ENCODE peak calls at places on chromosome 13, in four cellular contexts. P is HL-60, L is SJSA1, X is left ventricle myocardium inferior. E is an unnamed sample.

GRCh38 chr13:111296417-111296816 is 24.0 kb upstream of the TEX29 start:
- DNase-seq in P (no peak), L (no peak), X (no peak), E (no peak)

GRCh38 chr13:48235100-48235813 is 2.3 kb downstream of the ITM2B start:
- DNase-seq in P (peak; percentile 58), L (no peak), X (no peak), E (peak; percentile 72)

GRCh38 chr13:77563110-77563509 is 27.6 kb downstream of the SCEL start:
- DNase-seq in P (no peak), L (no peak), X (no peak), E (no peak)

GRCh38 chr13:23722726-23723453 is 152.7 kb downstream of the TNFRSF19 start:
- DNase-seq in P (no peak), L (no peak), X (no peak), E (no peak)

GRCh38 chr13:24232037-24232436 is 71.5 kb downstream of the SPATA13 start:
- DNase-seq in P (no peak), L (no peak), X (no peak), E (no peak)

GRCh38 chr13:113539822-113540221 is 44.7 kb upstream of the TFDP1 start:
- DNase-seq in P (no peak), L (no peak), X (no peak), E (no peak)

GRCh38 chr13:92390217-92390616 is 836.4 kb upstream of the GPC6 start:
- DNase-seq in P (no peak), L (no peak), X (no peak), E (no peak)

GRCh38 chr13:76991796-76992547 is at the start of gene CLN5:
- DNase-seq in P (peak; percentile 98), L (peak; percentile 89), X (peak; percentile 94), E (peak; percentile 91)

GRCh38 chr13:77857810-77858209 is 60.8 kb downstream of the EDNRB start:
- DNase-seq in P (no peak), L (no peak), X (no peak), E (no peak)

GRCh38 chr13:95704510-95704909 is 27.6 kb downstream of the DNAJC3 start:
- DNase-seq in P (no peak), L (no peak), X (no peak), E (no peak)

GRCh38 chr13:95564948-95565347 is 12.4 kb downstream of the CLDN10 start:
- DNase-seq in P (no peak), L (no peak), X (no peak), E (no peak)

GRCh38 chr13:30329009-30329585 is 21.7 kb upstream of the KATNAL1 start:
- DNase-seq in P (no peak), L (no peak), X (no peak), E (no peak)

GRCh38 chr13:27171830-27172494 is 351 bp upstream of the USP12 start:
- DNase-seq in P (peak; percentile 92), L (peak; percentile 88), X (peak; percentile 93), E (peak; percentile 88)

GRCh38 chr13:22285867-22286632 is 615.2 kb downstream of the FGF9 start:
- DNase-seq in P (no peak), L (no peak), X (no peak), E (no peak)

GRCh38 chr13:88031980-88032562 is 360.9 kb downstream of the SLITRK5 start:
- DNase-seq in P (no peak), L (no peak), X (no peak), E (no peak)

GRCh38 chr13:98203641-98204326 is 26.7 kb upstream of the RNF113B start:
- DNase-seq in P (no peak), L (no peak), X (no peak), E (no peak)

GRCh38 chr13:24381539-24382265 is 72.3 kb downstream of the C1QTNF9 start:
- DNase-seq in P (no peak), L (no peak), X (no peak), E (no peak)

GRCh38 chr13:98143601-98144500 is 957 bp downstream of the FARP1 start:
- DNase-seq in P (no peak), L (no peak), X (peak; percentile 20), E (peak; percentile 24)

GRCh38 chr13:48775285-48775684 is 121.6 kb downstream of the CYSLTR2 start:
- DNase-seq in P (no peak), L (no peak), X (no peak), E (no peak)

GRCh38 chr13:49265822-49266221 is 18.1 kb downstream of the CDADC1 start:
- DNase-seq in P (no peak), L (no peak), X (no peak), E (no peak)

GRCh38 chr13:66689628-66690027 is 540.5 kb downstream of the PCDH9 start:
- DNase-seq in P (no peak), L (no peak), X (no peak), E (no peak)

GRCh38 chr13:29619995-29620394 is 24.5 kb upstream of the SLC7A1 start:
- DNase-seq in P (no peak), L (no peak), X (no peak), E (no peak)

GRCh38 chr13:42612021-42612765 is 38.2 kb downstream of the TNFSF11 start:
- DNase-seq in P (no peak), L (no peak), X (no peak), E (no peak)

GRCh38 chr13:71864981-71865857 is 1.8 kb downstream of the DACH1 start:
- DNase-seq in P (peak; percentile 80), L (peak; percentile 35), X (peak; percentile 32), E (no peak)

GRCh38 chr13:21318891-21319532 is 140.1 kb downstream of the ZDHHC20 start:
- DNase-seq in P (no peak), L (no peak), X (no peak), E (no peak)

GRCh38 chr13:75226755-75227435 is 255.1 kb downstream of the TBC1D4 start:
- DNase-seq in P (peak; percentile 33), L (no peak), X (no peak), E (no peak)

GRCh38 chr13:20191902-20192469 is 752 bp downstream of the GJB2 start:
- DNase-seq in P (peak; percentile 33), L (no peak), X (no peak), E (no peak)

GRCh38 chr13:94987869-94988268 is 275.5 kb upstream of the SOX21 start:
- DNase-seq in P (no peak), L (no peak), X (no peak), E (no peak)

GRCh38 chr13:75393839-75394238 is 88.1 kb downstream of the TBC1D4 start:
- DNase-seq in P (no peak), L (no peak), X (no peak), E (no peak)

GRCh38 chr13:98180092-98180491 is 3.0 kb upstream of the RNF113B start:
- DNase-seq in P (no peak), L (no peak), X (no peak), E (no peak)

GRCh38 chr13:25659091-25659502 is 287.3 kb downstream of the ATP8A2 start:
- DNase-seq in P (no peak), L (no peak), X (no peak), E (peak; percentile 65)

GRCh38 chr13:74450976-74451375 is 316.8 kb upstream of the KLF12 start:
- DNase-seq in P (no peak), L (no peak), X (no peak), E (no peak)

GRCh38 chr13:48043789-48044503 is 6.4 kb downstream of the NUDT15 start:
- DNase-seq in P (no peak), L (no peak), X (no peak), E (no peak)

GRCh38 chr13:26328326-26328725 is 74.4 kb downstream of the CDK8 start:
- DNase-seq in P (no peak), L (no peak), X (no peak), E (no peak)

GRCh38 chr13:72113070-72113469 is 246.1 kb upstream of the DACH1 start:
- DNase-seq in P (no peak), L (no peak), X (no peak), E (no peak)

GRCh38 chr13:95150555-95150954 is 150.7 kb downstream of the ABCC4 start:
- DNase-seq in P (no peak), L (no peak), X (no peak), E (no peak)

GRCh38 chr13:28408235-28408848 is 86.6 kb downstream of the FLT1 start:
- DNase-seq in P (peak; percentile 20), L (no peak), X (peak; percentile 56), E (no peak)

GRCh38 chr13:111519041-111519440 is 198.6 kb downstream of the TEX29 start:
- DNase-seq in P (no peak), L (no peak), X (no peak), E (no peak)

GRCh38 chr13:29937379-29937778 is 87.0 kb upstream of the UBL3 start:
- DNase-seq in P (no peak), L (no peak), X (no peak), E (no peak)

GRCh38 chr13:91785435-91786137 is 387.2 kb downstream of the GPC5 start:
- DNase-seq in P (no peak), L (no peak), X (no peak), E (no peak)

GRCh38 chr13:33014291-33014690 is 1.9 kb upstream of the KL start:
- DNase-seq in P (no peak), L (no peak), X (no peak), E (no peak)
- H3K4me3 ChIP-seq in P (no peak overlapping the region), L (no peak overlapping the region), X (no peak overlapping the region), E (no peak overlapping the region)

GRCh38 chr13:36480726-36481485 is 48.6 kb downstream of the CCNA1 start:
- DNase-seq in P (no peak), L (no peak), X (no peak), E (no peak)
- H3K4me3 ChIP-seq in P (no peak overlapping the region), L (no peak overlapping the region), X (no peak overlapping the region), E (no peak overlapping the region)

DNA sequence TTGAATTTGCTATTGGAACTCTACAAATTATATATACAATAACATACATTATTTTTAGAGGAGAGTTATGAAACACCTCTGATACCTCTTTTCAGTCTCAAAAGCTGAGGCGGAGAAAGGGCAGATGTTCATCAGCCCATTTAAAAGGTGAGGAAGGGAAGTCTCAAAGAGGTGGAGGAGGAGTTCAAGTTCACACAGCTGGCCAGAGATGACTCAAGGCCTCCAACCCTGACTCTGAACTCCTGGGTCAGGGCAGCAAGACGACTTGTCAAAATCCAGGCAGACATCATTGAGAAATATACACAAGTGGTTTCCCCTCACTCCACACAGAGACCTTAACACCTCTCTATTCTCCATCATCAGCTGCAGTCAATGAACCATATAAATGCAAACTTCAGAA is 2.1 kb downstream of the SIAH3 start:
- DNase-seq in P (no peak), L (no peak), X (no peak), E (no peak)
- H3K4me3 ChIP-seq in P (no peak overlapping the region), L (no peak overlapping the region), X (no peak overlapping the region), E (no peak overlapping the region)

GRCh38 chr13:109272595-109273325 is 513.6 kb downstream of the IRS2 start:
- DNase-seq in P (no peak), L (peak; percentile 69), X (no peak), E (no peak)
- H3K4me3 ChIP-seq in P (no peak overlapping the region), L (peak overlapping the region; percentile 44), X (no peak overlapping the region), E (no peak overlapping the region)

GRCh38 chr13:45850020-45850613 is 1.4 kb downstream of the SIAH3 start:
- DNase-seq in P (no peak), L (no peak), X (no peak), E (no peak)
- H3K4me3 ChIP-seq in P (peak overlapping the region; percentile 21), L (no peak overlapping the region), X (peak overlapping the region; percentile 58), E (no peak overlapping the region)

GRCh38 chr13:41052441-41052840 is 8.9 kb upstream of the WBP4 start:
- DNase-seq in P (no peak), L (no peak), X (no peak), E (no peak)
- H3K4me3 ChIP-seq in P (no peak overlapping the region), L (no peak overlapping the region), X (no peak overlapping the region), E (no peak overlapping the region)

GRCh38 chr13:100108913-100109507 is 20.1 kb downstream of the PCCA start:
- DNase-seq in P (no peak), L (no peak), X (no peak), E (no peak)
- H3K4me3 ChIP-seq in P (no peak overlapping the region), L (no peak overlapping the region), X (no peak overlapping the region), E (no peak overlapping the region)

E was measured in prostate gland.